ENCODE peak calls at places on chromosome 14, in four cellular contexts. K is hippocampal formation, J is Kasumi-1, V is right cardiac atrium. U is an unnamed sample.

GRCh38 chr14:39682000-39682399 is 249.8 kb upstream of the FBXO33 start:
- DNase-seq in K (no peak), V (no peak), J (no peak), U (no peak)

GRCh38 chr14:104895786-104896642 is 28.7 kb upstream of the PLD4 start:
- DNase-seq in J (no peak), K (no peak), V (peak), U (no peak)

GRCh38 chr14:59252772-59253500 is 64.5 kb downstream of the DAAM1 start:
- DNase-seq in J (no peak), V (no peak), K (no peak), U (no peak)

GRCh38 chr14:103301512-103302197 is 32.4 kb upstream of the EIF5 start:
- DNase-seq in V (no peak), K (no peak), J (no peak), U (no peak)

GRCh38 chr14:85529803-85530574 is at the start of gene FLRT2:
- DNase-seq in V (peak), J (no peak), K (peak), U (no peak)

GRCh38 chr14:44316647-44317432 is 190.2 kb downstream of the FSCB start:
- DNase-seq in K (peak), V (no peak), J (peak), U (no peak)

GRCh38 chr14:77045570-77045890 is 17.0 kb upstream of the IRF2BPL start:
- DNase-seq in J (no peak), K (no peak), V (peak), U (no peak)

GRCh38 chr14:57736391-57736790 is 129.5 kb downstream of the SLC35F4 start:
- DNase-seq in J (no peak), K (no peak), V (no peak), U (no peak)

GRCh38 chr14:80663541-80663940 is 278.0 kb downstream of the CEP128 start:
- DNase-seq in V (peak), J (no peak), K (no peak), U (no peak)

GRCh38 chr14:57576498-57576897 is 82.8 kb upstream of the CCDC198 start:
- DNase-seq in V (no peak), K (no peak), J (no peak), U (no peak)

GRCh38 chr14:53458368-53458814 is 305.3 kb upstream of the DDHD1 start:
- DNase-seq in K (no peak), J (no peak), V (no peak), U (no peak)

GRCh38 chr14:40870252-40870651 is 736.4 kb upstream of the LRFN5 start:
- DNase-seq in K (peak), V (no peak), J (no peak), U (no peak)

GRCh38 chr14:94345344-94346072 is 22.4 kb upstream of the SERPINA6 start:
- DNase-seq in K (no peak), V (no peak), J (no peak), U (no peak)

GRCh38 chr14:88863167-88863566 is 38.7 kb downstream of the TTC8 start:
- DNase-seq in J (no peak), V (no peak), K (no peak), U (no peak)

GRCh38 chr14:103527408-103528157 is 1.4 kb upstream of the TRMT61A start:
- DNase-seq in J (no peak), K (no peak), V (peak), U (no peak)

GRCh38 chr14:89444536-89445125 is 27.6 kb upstream of the FOXN3 start:
- DNase-seq in V (no peak), J (no peak), K (no peak), U (no peak)

GRCh38 chr14:77603654-77604270 is 12.7 kb downstream of the SPTLC2 start:
- DNase-seq in K (no peak), J (peak), V (peak), U (no peak)

GRCh38 chr14:80700601-80701000 is 240.9 kb downstream of the CEP128 start:
- DNase-seq in J (no peak), K (no peak), V (no peak), U (no peak)

GRCh38 chr14:94010625-94011024 is 13.5 kb downstream of the CCDC197 start:
- DNase-seq in J (no peak), K (no peak), V (no peak), U (no peak)

GRCh38 chr14:68663385-68664076 is 129.3 kb downstream of the ZFP36L1 start:
- DNase-seq in K (no peak), J (no peak), V (no peak), U (no peak)

GRCh38 chr14:91175296-91175695 is 61.4 kb downstream of the DGLUCY start:
- DNase-seq in J (no peak), K (no peak), V (no peak), U (no peak)

GRCh38 chr14:93857500-93857899 is 69.2 kb upstream of the PRIMA1 start:
- DNase-seq in V (peak), K (no peak), J (no peak), U (no peak)

GRCh38 chr14:103518416-103519042 is 4.1 kb downstream of the CKB start:
- DNase-seq in J (peak), K (peak), V (peak), U (no peak)

GRCh38 chr14:73718742-73719251 is 4.6 kb upstream of the PNMA1 start:
- DNase-seq in K (no peak), V (peak), J (no peak), U (no peak)

GRCh38 chr14:100159107-100159864 is at the start of gene DEGS2:
- DNase-seq in V (peak), J (no peak), K (no peak), U (no peak)

GRCh38 chr14:50739186-50739585 is 71.1 kb upstream of the SAV1 start:
- DNase-seq in V (no peak), K (no peak), J (no peak), U (no peak)

GRCh38 chr14:96126339-96126770 is 78.3 kb upstream of the BDKRB2 start:
- DNase-seq in J (no peak), K (no peak), V (no peak), U (peak)

GRCh38 chr14:68926236-68926635 is 52.9 kb downstream of the ACTN1 start:
- DNase-seq in K (no peak), V (peak), J (peak), U (no peak)

GRCh38 chr14:89422952-89423345 is 5.9 kb upstream of the FOXN3 start:
- DNase-seq in V (no peak), K (no peak), J (no peak), U (no peak)

GRCh38 chr14:70317969-70318634 is 41.4 kb downstream of the COX16 start:
- DNase-seq in V (no peak), K (peak), J (peak), U (no peak)

GRCh38 chr14:71970272-71970671 is 38.0 kb downstream of the RGS6 start:
- DNase-seq in K (no peak), J (no peak), V (no peak), U (no peak)